ENCODE peak calls at places on chromosomes 6 and 20, in ten cellular contexts. One of them, this sample, is unnamed.

GRCh38 chr6:143037470-143037869 is 23.2 kb upstream of the AIG1 start:
- DNase-seq in cardiac muscle cell: no peak
- DNase-seq in brain microvascular endothelial cell: no peak
- DNase-seq in IMR-90: no peak
- DNase-seq in fibroblast of lung: no peak
- DNase-seq in spleen: no peak
- DNase-seq in upper lobe of right lung: no peak
- DNase-seq in heart left ventricle: no peak
- DNase-seq in left lung: no peak
- DNase-seq in lower lobe of right lung: no peak
- DNase-seq in this sample: no peak

GRCh38 chr20:32112862-32113261 is 3.3 kb downstream of the TM9SF4 start:
- DNase-seq in spleen: peak; percentile 77
- DNase-seq in upper lobe of right lung: peak; percentile 68
- DNase-seq in left lung: no peak
- DNase-seq in lower lobe of right lung: peak; percentile 75
- DNase-seq in fibroblast of lung: no peak
- DNase-seq in IMR-90: no peak
- DNase-seq in brain microvascular endothelial cell: no peak
- DNase-seq in cardiac muscle cell: no peak
- DNase-seq in heart left ventricle: no peak
- DNase-seq in this sample: peak; percentile 98

GRCh38 chr6:154901856-154902552 is 93.1 kb upstream of the TIAM2 start:
- DNase-seq in upper lobe of right lung: no peak
- DNase-seq in heart left ventricle: no peak
- DNase-seq in brain microvascular endothelial cell: no peak
- DNase-seq in fibroblast of lung: no peak
- DNase-seq in lower lobe of right lung: no peak
- DNase-seq in spleen: no peak
- DNase-seq in cardiac muscle cell: no peak
- DNase-seq in IMR-90: no peak
- DNase-seq in left lung: no peak
- DNase-seq in this sample: no peak

GRCh38 chr6:2116496-2116895 is 128.9 kb downstream of the GMDS start:
- DNase-seq in left lung: no peak
- DNase-seq in fibroblast of lung: no peak
- DNase-seq in lower lobe of right lung: no peak
- DNase-seq in spleen: no peak
- DNase-seq in cardiac muscle cell: no peak
- DNase-seq in upper lobe of right lung: no peak
- DNase-seq in heart left ventricle: no peak
- DNase-seq in brain microvascular endothelial cell: peak; percentile 25
- DNase-seq in IMR-90: peak; percentile 42
- DNase-seq in this sample: no peak

GRCh38 chr20:48763183-48764030 is 64.4 kb downstream of the PREX1 start:
- DNase-seq in IMR-90: no peak
- DNase-seq in fibroblast of lung: no peak
- DNase-seq in spleen: no peak
- DNase-seq in heart left ventricle: peak; percentile 49
- DNase-seq in brain microvascular endothelial cell: no peak
- DNase-seq in cardiac muscle cell: no peak
- DNase-seq in lower lobe of right lung: no peak
- DNase-seq in upper lobe of right lung: no peak
- DNase-seq in left lung: no peak
- DNase-seq in this sample: no peak

GRCh38 chr6:46262928-46263708 is 92.3 kb upstream of the ENPP5 start:
- DNase-seq in lower lobe of right lung: no peak
- DNase-seq in upper lobe of right lung: no peak
- DNase-seq in fibroblast of lung: peak; percentile 3
- DNase-seq in left lung: no peak
- DNase-seq in brain microvascular endothelial cell: no peak
- DNase-seq in IMR-90: no peak
- DNase-seq in spleen: no peak
- DNase-seq in heart left ventricle: no peak
- DNase-seq in cardiac muscle cell: peak; percentile 12
- DNase-seq in this sample: no peak

GRCh38 chr20:63492982-63493381 is 5.9 kb downstream of the EEF1A2 start:
- DNase-seq in fibroblast of lung: no peak
- DNase-seq in cardiac muscle cell: no peak
- DNase-seq in IMR-90: no peak
- DNase-seq in brain microvascular endothelial cell: no peak
- DNase-seq in spleen: no peak
- DNase-seq in lower lobe of right lung: no peak
- DNase-seq in upper lobe of right lung: no peak
- DNase-seq in heart left ventricle: no peak
- DNase-seq in left lung: peak; percentile 65
- DNase-seq in this sample: no peak

GRCh38 chr20:32877507-32877906 is 18.8 kb downstream of the EFCAB8 start:
- DNase-seq in left lung: no peak
- DNase-seq in spleen: no peak
- DNase-seq in IMR-90: peak; percentile 80
- DNase-seq in lower lobe of right lung: no peak
- DNase-seq in cardiac muscle cell: peak; percentile 33
- DNase-seq in heart left ventricle: no peak
- DNase-seq in fibroblast of lung: peak; percentile 60
- DNase-seq in upper lobe of right lung: no peak
- DNase-seq in brain microvascular endothelial cell: no peak
- DNase-seq in this sample: no peak

GRCh38 chr6:118968416-118968815 is 33.5 kb upstream of the MCM9 start:
- DNase-seq in fibroblast of lung: peak; percentile 61
- DNase-seq in heart left ventricle: no peak
- DNase-seq in lower lobe of right lung: no peak
- DNase-seq in left lung: no peak
- DNase-seq in IMR-90: peak; percentile 1
- DNase-seq in brain microvascular endothelial cell: no peak
- DNase-seq in upper lobe of right lung: no peak
- DNase-seq in spleen: no peak
- DNase-seq in cardiac muscle cell: peak; percentile 60
- DNase-seq in this sample: no peak

DNA sequence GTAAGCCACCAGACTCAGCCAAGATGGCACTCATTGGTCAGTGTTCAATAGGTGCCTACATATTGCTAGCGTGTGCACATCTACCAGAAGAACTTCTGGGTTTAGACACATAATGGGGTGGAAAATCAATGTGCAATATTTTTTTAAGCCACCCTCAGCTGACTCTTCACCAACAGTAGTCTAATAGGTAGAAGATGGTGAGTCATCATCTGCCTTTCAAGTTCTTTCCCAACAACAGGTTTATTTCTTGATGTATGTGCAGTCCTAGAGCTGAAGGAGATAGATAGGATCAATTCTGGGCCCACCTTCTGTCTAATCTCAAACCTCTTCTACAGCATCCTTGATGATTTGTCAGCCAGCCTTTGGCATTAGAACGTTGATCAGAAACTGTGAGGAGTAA is 41.3 kb downstream of the IRAK1BP1 start:
- DNase-seq in fibroblast of lung: no peak
- DNase-seq in cardiac muscle cell: no peak
- DNase-seq in lower lobe of right lung: no peak
- DNase-seq in heart left ventricle: no peak
- DNase-seq in spleen: no peak
- DNase-seq in IMR-90: no peak
- DNase-seq in upper lobe of right lung: no peak
- DNase-seq in brain microvascular endothelial cell: no peak
- DNase-seq in left lung: no peak
- DNase-seq in this sample: no peak
- H3K27ac ChIP-seq in fibroblast of lung: no peak overlapping the region
- H3K27ac ChIP-seq in cardiac muscle cell: no peak overlapping the region
- H3K27ac ChIP-seq in lower lobe of right lung: no peak overlapping the region
- H3K27ac ChIP-seq in heart left ventricle: no peak overlapping the region
- H3K27ac ChIP-seq in spleen: no peak overlapping the region
- H3K27ac ChIP-seq in IMR-90: no peak overlapping the region
- H3K27ac ChIP-seq in upper lobe of right lung: no peak overlapping the region
- H3K27ac ChIP-seq in brain microvascular endothelial cell: no peak overlapping the region
- H3K27ac ChIP-seq in left lung: no peak overlapping the region
- H3K27ac ChIP-seq in this sample: no peak overlapping the region

GRCh38 chr6:12890171-12890790 is 173.7 kb downstream of the PHACTR1 start:
- DNase-seq in fibroblast of lung: no peak
- DNase-seq in IMR-90: no peak
- DNase-seq in spleen: no peak
- DNase-seq in lower lobe of right lung: no peak
- DNase-seq in upper lobe of right lung: no peak
- DNase-seq in heart left ventricle: no peak
- DNase-seq in cardiac muscle cell: no peak
- DNase-seq in left lung: no peak
- DNase-seq in brain microvascular endothelial cell: no peak
- DNase-seq in this sample: no peak
- TF ChIP-seq CTCF in fibroblast of lung: peak; percentile 39
- TF ChIP-seq CTCF in IMR-90: peak; percentile 22
- TF ChIP-seq CTCF in spleen: no peak
- TF ChIP-seq CTCF in lower lobe of right lung: peak; percentile 47
- TF ChIP-seq CTCF in upper lobe of right lung: peak; percentile 55
- TF ChIP-seq CTCF in heart left ventricle: no peak
- TF ChIP-seq CTCF in cardiac muscle cell: peak; percentile 49
- TF ChIP-seq CTCF in left lung: peak; percentile 60
- TF ChIP-seq CTCF in brain microvascular endothelial cell: peak; percentile 69
- TF ChIP-seq CTCF in this sample: peak; percentile 55

GRCh38 chr20:37714973-37715657 is 21.3 kb downstream of the CTNNBL1 start:
- DNase-seq in upper lobe of right lung: no peak
- DNase-seq in fibroblast of lung: peak; percentile 20
- DNase-seq in cardiac muscle cell: peak; percentile 43
- DNase-seq in brain microvascular endothelial cell: no peak
- DNase-seq in IMR-90: peak; percentile 64
- DNase-seq in heart left ventricle: no peak
- DNase-seq in spleen: no peak
- DNase-seq in left lung: no peak
- DNase-seq in lower lobe of right lung: no peak
- DNase-seq in this sample: peak; percentile 46
- H3K4me3 ChIP-seq in upper lobe of right lung: no peak overlapping the region
- H3K4me3 ChIP-seq in fibroblast of lung: no peak overlapping the region
- H3K4me3 ChIP-seq in cardiac muscle cell: no peak overlapping the region
- H3K4me3 ChIP-seq in brain microvascular endothelial cell: no peak overlapping the region
- H3K4me3 ChIP-seq in IMR-90: no peak overlapping the region
- H3K4me3 ChIP-seq in heart left ventricle: no peak overlapping the region
- H3K4me3 ChIP-seq in spleen: no peak overlapping the region
- H3K4me3 ChIP-seq in left lung: no peak overlapping the region
- H3K4me3 ChIP-seq in lower lobe of right lung: no peak overlapping the region
- H3K4me3 ChIP-seq in this sample: peak overlapping the region; percentile 13

GRCh38 chr20:45339799-45340198 is 8.4 kb downstream of the SDC4 start:
- DNase-seq in heart left ventricle: no peak
- DNase-seq in cardiac muscle cell: no peak
- DNase-seq in brain microvascular endothelial cell: no peak
- DNase-seq in left lung: no peak
- DNase-seq in fibroblast of lung: no peak
- DNase-seq in lower lobe of right lung: no peak
- DNase-seq in upper lobe of right lung: no peak
- DNase-seq in IMR-90: no peak
- DNase-seq in spleen: no peak
- DNase-seq in this sample: no peak

GRCh38 chr20:45340951-45341350 is 7.3 kb downstream of the SDC4 start:
- DNase-seq in heart left ventricle: no peak
- DNase-seq in upper lobe of right lung: peak; percentile 10
- DNase-seq in cardiac muscle cell: no peak
- DNase-seq in left lung: no peak
- DNase-seq in brain microvascular endothelial cell: no peak
- DNase-seq in IMR-90: no peak
- DNase-seq in spleen: no peak
- DNase-seq in fibroblast of lung: no peak
- DNase-seq in lower lobe of right lung: no peak
- DNase-seq in this sample: no peak

GRCh38 chr20:45341579-45341938 is 6.7 kb downstream of the SDC4 start:
- DNase-seq in spleen: no peak
- DNase-seq in upper lobe of right lung: peak; percentile 51
- DNase-seq in lower lobe of right lung: no peak
- DNase-seq in left lung: no peak
- DNase-seq in fibroblast of lung: no peak
- DNase-seq in heart left ventricle: no peak
- DNase-seq in brain microvascular endothelial cell: no peak
- DNase-seq in IMR-90: no peak
- DNase-seq in cardiac muscle cell: no peak
- DNase-seq in this sample: no peak

GRCh38 chr20:45339084-45339483 is 9.1 kb downstream of the SDC4 start:
- DNase-seq in spleen: no peak
- DNase-seq in upper lobe of right lung: no peak
- DNase-seq in fibroblast of lung: no peak
- DNase-seq in heart left ventricle: no peak
- DNase-seq in brain microvascular endothelial cell: no peak
- DNase-seq in lower lobe of right lung: no peak
- DNase-seq in left lung: no peak
- DNase-seq in IMR-90: no peak
- DNase-seq in cardiac muscle cell: no peak
- DNase-seq in this sample: no peak

DNA sequence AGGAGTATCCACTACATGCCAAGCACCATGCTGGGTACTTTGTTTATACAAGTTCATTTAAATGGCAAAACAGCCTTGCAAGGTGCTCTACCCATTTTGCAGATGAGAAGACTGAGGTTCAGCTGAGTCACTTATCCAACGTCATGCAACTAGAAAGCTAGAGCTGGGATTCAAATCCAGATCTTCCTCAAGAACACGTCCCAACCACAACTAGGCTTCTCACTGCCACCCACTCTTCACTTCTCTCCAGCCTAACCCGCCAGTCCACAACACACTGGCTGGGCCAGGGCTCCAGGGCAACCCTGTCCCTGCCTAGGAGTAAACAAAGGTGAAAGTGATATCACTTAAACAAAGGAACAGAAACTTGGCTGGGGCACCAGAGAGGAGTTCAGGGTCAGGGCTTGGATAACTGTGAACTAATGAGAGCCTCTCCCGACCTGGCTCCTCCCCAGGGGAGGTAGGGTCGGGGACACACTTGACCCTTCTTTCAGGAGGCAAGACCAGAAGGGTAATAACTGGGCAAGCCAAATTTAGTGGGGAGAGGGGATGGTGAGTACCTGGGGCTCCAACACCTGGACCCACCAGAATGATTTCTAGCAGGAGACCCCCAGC is 7.9 kb downstream of the SDC4 start:
- DNase-seq in upper lobe of right lung: no peak
- DNase-seq in heart left ventricle: no peak
- DNase-seq in IMR-90: no peak
- DNase-seq in brain microvascular endothelial cell: no peak
- DNase-seq in spleen: no peak
- DNase-seq in left lung: no peak
- DNase-seq in cardiac muscle cell: no peak
- DNase-seq in lower lobe of right lung: peak; percentile 71
- DNase-seq in fibroblast of lung: no peak
- DNase-seq in this sample: no peak
- H3K27ac ChIP-seq in upper lobe of right lung: peak overlapping the region; percentile 86
- H3K27ac ChIP-seq in heart left ventricle: peak overlapping the region; percentile 84
- H3K27ac ChIP-seq in IMR-90: peak overlapping the region; percentile 31
- H3K27ac ChIP-seq in brain microvascular endothelial cell: no peak overlapping the region
- H3K27ac ChIP-seq in spleen: peak overlapping the region; percentile 63
- H3K27ac ChIP-seq in left lung: peak overlapping the region; percentile 50
- H3K27ac ChIP-seq in cardiac muscle cell: peak overlapping the region; percentile 98
- H3K27ac ChIP-seq in lower lobe of right lung: peak overlapping the region; percentile 79
- H3K27ac ChIP-seq in fibroblast of lung: peak overlapping the region; percentile 46
- H3K27ac ChIP-seq in this sample: no peak overlapping the region

DNA sequence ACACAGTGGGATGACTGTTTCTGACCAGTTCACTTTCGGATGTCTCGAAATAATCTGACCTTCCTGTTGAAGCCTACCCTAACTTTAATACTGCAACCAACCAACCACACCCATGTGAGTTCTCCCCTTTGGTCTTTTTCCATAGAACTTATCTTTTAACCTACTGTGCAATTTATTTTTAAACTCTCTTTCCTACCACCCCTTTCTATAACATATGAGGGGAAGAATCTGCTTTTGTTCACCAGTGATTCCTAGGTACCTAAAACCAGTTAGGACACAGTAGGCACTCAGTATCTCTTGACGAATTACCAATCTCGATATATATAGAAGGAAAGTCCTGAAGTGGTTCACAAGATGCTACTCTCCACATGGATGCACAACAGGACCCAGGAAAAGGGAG is 7.0 kb downstream of the COX7A2 start:
- DNase-seq in brain microvascular endothelial cell: no peak
- DNase-seq in left lung: no peak
- DNase-seq in fibroblast of lung: no peak
- DNase-seq in upper lobe of right lung: no peak
- DNase-seq in IMR-90: no peak
- DNase-seq in spleen: no peak
- DNase-seq in heart left ventricle: no peak
- DNase-seq in cardiac muscle cell: no peak
- DNase-seq in lower lobe of right lung: no peak
- DNase-seq in this sample: no peak
- TF ChIP-seq CTCF in brain microvascular endothelial cell: no peak
- TF ChIP-seq CTCF in left lung: no peak
- TF ChIP-seq CTCF in fibroblast of lung: no peak
- TF ChIP-seq CTCF in upper lobe of right lung: no peak
- TF ChIP-seq CTCF in IMR-90: no peak
- TF ChIP-seq CTCF in spleen: no peak
- TF ChIP-seq CTCF in heart left ventricle: no peak
- TF ChIP-seq CTCF in cardiac muscle cell: no peak
- TF ChIP-seq CTCF in lower lobe of right lung: no peak
- TF ChIP-seq CTCF in this sample: no peak